ENCODE peak calls at places on chromosomes 3 and 15, in five cellular contexts. One of them, this sample, is unnamed.

GRCh38 chr3:193556841-193557240 is 2.1 kb upstream of the ATP13A4 start:
- DNase-seq in HepG2: no peak
- DNase-seq in A549: no peak
- DNase-seq in NB4: no peak
- DNase-seq in endothelial cell of umbilical vein: no peak
- DNase-seq in this sample: no peak

GRCh38 chr3:89260721-89261120 is 153.3 kb downstream of the EPHA3 start:
- DNase-seq in NB4: no peak
- DNase-seq in endothelial cell of umbilical vein: no peak
- DNase-seq in HepG2: no peak
- DNase-seq in A549: no peak
- DNase-seq in this sample: no peak

GRCh38 chr3:149941186-149941585 is 29.5 kb downstream of the PFN2 start:
- DNase-seq in NB4: no peak
- DNase-seq in endothelial cell of umbilical vein: no peak
- DNase-seq in A549: no peak
- DNase-seq in HepG2: no peak
- DNase-seq in this sample: no peak

GRCh38 chr3:72317491-72317890 is 530.8 kb downstream of the SHQ1 start:
- DNase-seq in A549: no peak
- DNase-seq in NB4: no peak
- DNase-seq in HepG2: no peak
- DNase-seq in endothelial cell of umbilical vein: peak
- DNase-seq in this sample: no peak

GRCh38 chr15:90394074-90394473 is 6.0 kb downstream of the IQGAP1 start:
- DNase-seq in A549: no peak
- DNase-seq in HepG2: no peak
- DNase-seq in endothelial cell of umbilical vein: no peak
- DNase-seq in NB4: no peak
- DNase-seq in this sample: no peak

GRCh38 chr3:10471337-10471721 is 34.1 kb downstream of the ATP2B2 start:
- DNase-seq in NB4: peak
- DNase-seq in HepG2: no peak
- DNase-seq in endothelial cell of umbilical vein: no peak
- DNase-seq in A549: no peak
- DNase-seq in this sample: no peak

GRCh38 chr15:101660005-101660404 is 7.8 kb upstream of the TM2D3 start:
- DNase-seq in NB4: no peak
- DNase-seq in A549: no peak
- DNase-seq in HepG2: no peak
- DNase-seq in endothelial cell of umbilical vein: no peak
- DNase-seq in this sample: no peak

GRCh38 chr3:114446605-114447004 is 152.8 kb downstream of the TIGIT start:
- DNase-seq in A549: no peak
- DNase-seq in NB4: no peak
- DNase-seq in HepG2: no peak
- DNase-seq in endothelial cell of umbilical vein: peak
- DNase-seq in this sample: no peak

GRCh38 chr15:52682200-52682599 is 3.0 kb upstream of the ATOSA start:
- DNase-seq in HepG2: no peak
- DNase-seq in A549: no peak
- DNase-seq in endothelial cell of umbilical vein: no peak
- DNase-seq in NB4: no peak
- DNase-seq in this sample: no peak

GRCh38 chr15:49094923-49095322 is 48.7 kb upstream of the SECISBP2L start:
- DNase-seq in NB4: no peak
- DNase-seq in endothelial cell of umbilical vein: no peak
- DNase-seq in HepG2: no peak
- DNase-seq in A549: no peak
- DNase-seq in this sample: no peak

GRCh38 chr3:42431099-42431498 is 20.7 kb upstream of the LYZL4 start:
- DNase-seq in endothelial cell of umbilical vein: no peak
- DNase-seq in A549: no peak
- DNase-seq in HepG2: no peak
- DNase-seq in NB4: no peak
- DNase-seq in this sample: no peak

GRCh38 chr3:149581681-149582349 is 76.0 kb downstream of the WWTR1 start:
- DNase-seq in endothelial cell of umbilical vein: peak
- DNase-seq in A549: peak
- DNase-seq in HepG2: no peak
- DNase-seq in NB4: no peak
- DNase-seq in this sample: no peak

GRCh38 chr3:13263770-13264467 is 156.2 kb downstream of the NUP210 start:
- DNase-seq in A549: no peak
- DNase-seq in endothelial cell of umbilical vein: no peak
- DNase-seq in NB4: no peak
- DNase-seq in HepG2: peak
- DNase-seq in this sample: no peak

GRCh38 chr3:99929409-99930139 is 111.9 kb downstream of the CMSS1 start:
- DNase-seq in NB4: no peak
- DNase-seq in endothelial cell of umbilical vein: no peak
- DNase-seq in HepG2: no peak
- DNase-seq in A549: no peak
- DNase-seq in this sample: no peak

GRCh38 chr3:136919799-136920580 is 37.8 kb upstream of the IL20RB start:
- DNase-seq in HepG2: no peak
- DNase-seq in NB4: peak
- DNase-seq in endothelial cell of umbilical vein: peak
- DNase-seq in A549: no peak
- DNase-seq in this sample: no peak

GRCh38 chr3:151037746-151038145 is 47.7 kb upstream of the MED12L start:
- DNase-seq in HepG2: no peak
- DNase-seq in NB4: no peak
- DNase-seq in A549: peak
- DNase-seq in endothelial cell of umbilical vein: peak
- DNase-seq in this sample: no peak

GRCh38 chr3:133865136-133865855 is 30.4 kb downstream of the RAB6B start:
- DNase-seq in endothelial cell of umbilical vein: no peak
- DNase-seq in A549: no peak
- DNase-seq in NB4: no peak
- DNase-seq in HepG2: peak
- DNase-seq in this sample: no peak

GRCh38 chr3:37862712-37863551 is 1.3 kb downstream of the CTDSPL start:
- DNase-seq in A549: peak
- DNase-seq in endothelial cell of umbilical vein: peak
- DNase-seq in HepG2: peak
- DNase-seq in NB4: peak
- DNase-seq in this sample: no peak

GRCh38 chr3:155026999-155027591 is 53.0 kb upstream of the MME start:
- DNase-seq in endothelial cell of umbilical vein: peak
- DNase-seq in A549: no peak
- DNase-seq in HepG2: no peak
- DNase-seq in NB4: peak
- DNase-seq in this sample: no peak

GRCh38 chr3:155031191-155031590 is 48.9 kb upstream of the MME start:
- DNase-seq in HepG2: no peak
- DNase-seq in A549: no peak
- DNase-seq in endothelial cell of umbilical vein: no peak
- DNase-seq in NB4: no peak
- DNase-seq in this sample: no peak

GRCh38 chr3:155032918-155033317 is 47.2 kb upstream of the MME start:
- DNase-seq in endothelial cell of umbilical vein: peak
- DNase-seq in A549: no peak
- DNase-seq in NB4: peak
- DNase-seq in HepG2: no peak
- DNase-seq in this sample: no peak

GRCh38 chr3:155034786-155035185 is 45.3 kb upstream of the MME start:
- DNase-seq in A549: no peak
- DNase-seq in endothelial cell of umbilical vein: peak
- DNase-seq in HepG2: no peak
- DNase-seq in NB4: no peak
- DNase-seq in this sample: no peak

GRCh38 chr3:155029941-155030340 is 50.2 kb upstream of the MME start:
- DNase-seq in HepG2: no peak
- DNase-seq in A549: no peak
- DNase-seq in NB4: no peak
- DNase-seq in endothelial cell of umbilical vein: no peak
- DNase-seq in this sample: no peak
- TF ChIP-seq MYC in HepG2: no peak
- TF ChIP-seq MYC in A549: no peak
- TF ChIP-seq MYC in NB4: no peak
- TF ChIP-seq MYC in endothelial cell of umbilical vein: no peak
- TF ChIP-seq MYC in this sample: no peak

GRCh38 chr15:50330921-50331320 is 24.1 kb downstream of the GABPB1 start:
- DNase-seq in endothelial cell of umbilical vein: no peak
- DNase-seq in A549: peak
- DNase-seq in HepG2: no peak
- DNase-seq in NB4: no peak
- DNase-seq in this sample: no peak
- TF ChIP-seq MYC in endothelial cell of umbilical vein: no peak
- TF ChIP-seq MYC in A549: no peak
- TF ChIP-seq MYC in HepG2: no peak
- TF ChIP-seq MYC in NB4: no peak
- TF ChIP-seq MYC in this sample: no peak

GRCh38 chr3:128426128-128426921 is 40.4 kb downstream of the DNAJB8 start:
- DNase-seq in endothelial cell of umbilical vein: peak
- DNase-seq in A549: peak
- DNase-seq in NB4: peak
- DNase-seq in HepG2: peak
- DNase-seq in this sample: peak
- TF ChIP-seq MYC in endothelial cell of umbilical vein: no peak
- TF ChIP-seq MYC in A549: no peak
- TF ChIP-seq MYC in NB4: no peak
- TF ChIP-seq MYC in HepG2: peak
- TF ChIP-seq MYC in this sample: peak

GRCh38 chr15:55434989-55435825 is 26.9 kb downstream of the PIERCE2 start:
- DNase-seq in NB4: peak
- DNase-seq in endothelial cell of umbilical vein: peak
- DNase-seq in A549: peak
- DNase-seq in HepG2: peak
- DNase-seq in this sample: peak
- TF ChIP-seq MYC in NB4: peak
- TF ChIP-seq MYC in endothelial cell of umbilical vein: no peak
- TF ChIP-seq MYC in A549: no peak
- TF ChIP-seq MYC in HepG2: no peak
- TF ChIP-seq MYC in this sample: no peak

DNA sequence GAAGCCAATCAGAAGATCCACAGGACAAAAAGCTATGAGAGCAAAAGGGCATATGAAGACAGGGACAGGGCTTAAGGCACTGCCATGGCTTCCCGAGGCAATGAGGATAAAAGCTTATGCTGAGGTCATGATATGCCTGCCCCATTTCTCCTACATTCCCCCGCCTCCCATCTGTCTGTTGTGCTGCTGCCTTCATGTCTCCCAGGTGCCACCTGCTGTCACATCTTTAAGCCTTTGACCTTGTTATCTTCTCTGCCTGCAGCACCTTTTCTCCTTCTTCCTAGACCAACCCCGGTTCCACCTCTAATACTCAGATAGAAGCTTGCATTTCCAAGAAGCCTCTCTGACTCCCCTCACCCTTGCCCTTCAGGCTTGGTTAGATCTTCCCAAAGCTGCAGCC is 213.8 kb downstream of the ARRDC4 start:
- DNase-seq in endothelial cell of umbilical vein: no peak
- DNase-seq in A549: peak
- DNase-seq in HepG2: no peak
- DNase-seq in NB4: peak
- DNase-seq in this sample: no peak
- TF ChIP-seq MYC in endothelial cell of umbilical vein: no peak
- TF ChIP-seq MYC in A549: no peak
- TF ChIP-seq MYC in HepG2: no peak
- TF ChIP-seq MYC in NB4: no peak
- TF ChIP-seq MYC in this sample: no peak

GRCh38 chr3:172701056-172701455 is 9.8 kb downstream of the NCEH1 start:
- DNase-seq in NB4: no peak
- DNase-seq in A549: no peak
- DNase-seq in HepG2: no peak
- DNase-seq in endothelial cell of umbilical vein: no peak
- DNase-seq in this sample: no peak
- TF ChIP-seq MYC in NB4: no peak
- TF ChIP-seq MYC in A549: no peak
- TF ChIP-seq MYC in HepG2: no peak
- TF ChIP-seq MYC in endothelial cell of umbilical vein: no peak
- TF ChIP-seq MYC in this sample: no peak